ENCODE peak calls at places on chromosomes 6 and 20, in five cellular contexts. A, N, O, M and U are unnamed samples.

GRCh38 chr6:108609276-108609769 is 48.6 kb downstream of the FOXO3 start:
- DNase-seq in N (no peak), M (no peak), O (no peak), A (no peak), U (no peak)

GRCh38 chr20:10619427-10619826 is 54.4 kb downstream of the JAG1 start:
- DNase-seq in M (no peak), N (no peak), O (no peak), A (no peak), U (no peak)

GRCh38 chr6:67411036-67411435 is 1224.0 kb upstream of the ADGRB3 start:
- DNase-seq in A (no peak), M (no peak), O (no peak), N (no peak), U (no peak)

GRCh38 chr6:11712760-11713159 is 65.8 kb downstream of the ADTRP start:
- DNase-seq in O (no peak), M (no peak), A (no peak), N (no peak), U (no peak)

GRCh38 chr20:11841972-11842461 is 75.7 kb upstream of the BTBD3 start:
- DNase-seq in N (no peak), O (no peak), M (no peak), A (no peak), U (no peak)

GRCh38 chr6:67766061-67766460 is 869.0 kb upstream of the ADGRB3 start:
- DNase-seq in M (no peak), A (no peak), N (no peak), O (no peak), U (no peak)

GRCh38 chr20:58466729-58467571 is 48.2 kb downstream of the APCDD1L start:
- DNase-seq in A (no peak), N (no peak), M (no peak), O (no peak), U (no peak)

GRCh38 chr20:34322267-34323105 is 19.3 kb upstream of the AHCY start:
- DNase-seq in M (no peak), A (no peak), N (no peak), O (no peak), U (no peak)

GRCh38 chr6:139531148-139531547 is 156.7 kb upstream of the CITED2 start:
- DNase-seq in M (no peak), N (no peak), O (no peak), A (no peak), U (no peak)

GRCh38 chr6:44254201-44254956 is 2.9 kb downstream of the SLC35B2 start:
- DNase-seq in N (no peak), O (no peak), M (no peak), A (no peak), U (no peak)

GRCh38 chr6:167229586-167229985 is 61.5 kb upstream of the UNC93A start:
- DNase-seq in N (no peak), O (no peak), A (no peak), M (no peak), U (no peak)

GRCh38 chr6:603265-603664 is 53.6 kb downstream of the HUS1B start:
- DNase-seq in N (no peak), M (no peak), O (no peak), A (no peak), U (no peak)

GRCh38 chr20:32282461-32282860 is 5.0 kb downstream of the KIF3B start:
- DNase-seq in A (no peak), M (no peak), O (no peak), N (no peak), U (no peak)

GRCh38 chr20:37351689-37352610 is 6.0 kb downstream of the SRC start:
- DNase-seq in N (no peak), M (no peak), O (no peak), A (no peak), U (no peak)

GRCh38 chr20:62664316-62664971 is 22.1 kb downstream of the SLCO4A1 start:
- DNase-seq in M (no peak), N (no peak), O (no peak), A (no peak), U (no peak)

GRCh38 chr20:5128886-5129285 is 2.1 kb downstream of the CDS2 start:
- DNase-seq in A (no peak), O (no peak), M (no peak), N (no peak), U (no peak)

GRCh38 chr6:15479761-15480160 is 183.1 kb downstream of the DTNBP1 start:
- DNase-seq in N (no peak), A (no peak), O (no peak), M (no peak), U (no peak)

GRCh38 chr6:87918461-87918941 is 129.1 kb upstream of the SPACA1 start:
- DNase-seq in M (no peak), A (no peak), O (no peak), N (no peak), U (no peak)

GRCh38 chr6:31752739-31753319 is 9.6 kb upstream of the SAPCD1 start:
- DNase-seq in N (no peak), A (no peak), O (no peak), M (no peak), U (no peak)

GRCh38 chr6:139841794-139842215 is 467.4 kb upstream of the CITED2 start:
- DNase-seq in M (no peak), N (peak), A (no peak), O (no peak), U (no peak)

GRCh38 chr6:23002044-23002619 is 432.8 kb downstream of the HDGFL1 start:
- DNase-seq in A (peak), O (no peak), M (peak), N (no peak), U (no peak)

GRCh38 chr20:23320317-23320716 is 30.3 kb upstream of the NXT1 start:
- DNase-seq in M (no peak), A (no peak), O (peak), N (no peak), U (peak)

GRCh38 chr6:444653-445275 is 53.2 kb downstream of the IRF4 start:
- DNase-seq in M (no peak), N (no peak), A (no peak), O (no peak), U (no peak)

GRCh38 chr6:19410477-19410876 is 426.7 kb upstream of the ID4 start:
- DNase-seq in N (no peak), M (no peak), O (no peak), A (no peak), U (no peak)
- TF ChIP-seq SUZ12 in N (no peak), M (no peak), O (no peak), A (no peak), U (no peak)

DNA sequence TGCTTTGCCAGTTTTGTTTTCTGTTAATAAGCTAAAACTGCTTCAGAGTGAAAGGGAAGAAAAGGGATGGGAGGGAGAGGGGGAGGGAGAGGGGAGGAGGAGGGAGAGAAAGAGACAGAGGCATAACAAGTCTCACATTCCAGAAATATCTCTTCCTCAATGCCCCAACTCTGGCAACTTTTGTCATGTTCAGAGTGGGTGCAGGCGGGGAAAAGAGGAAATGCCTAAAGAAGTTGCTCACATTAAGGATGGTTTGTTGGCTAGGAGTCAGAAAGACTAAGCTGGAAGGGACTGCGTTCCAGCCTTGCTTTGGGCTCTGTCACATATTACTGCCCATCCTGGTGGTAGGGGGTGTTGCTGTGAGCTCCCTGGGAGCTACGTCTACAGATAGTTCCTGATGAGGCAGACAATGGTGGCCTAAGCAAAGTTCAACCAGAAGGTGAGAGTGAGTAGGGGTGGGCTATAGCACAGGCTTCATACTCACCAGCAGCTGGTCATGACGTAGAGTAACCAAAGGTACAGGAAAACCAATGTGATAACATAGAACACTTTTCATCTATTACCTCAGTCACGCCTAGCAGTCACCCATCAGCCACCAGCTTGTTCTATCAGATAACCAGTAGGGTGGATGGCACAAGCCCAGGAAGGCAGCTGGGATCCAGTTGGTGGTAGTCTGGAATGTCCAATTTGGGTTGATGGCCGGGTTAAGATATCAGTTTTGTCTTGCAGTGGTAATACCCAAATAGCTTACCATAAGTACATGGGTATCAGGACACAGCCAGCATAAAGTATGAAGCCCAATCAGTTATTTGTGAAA is 2.1 kb downstream of the TSPYL4 start:
- DNase-seq in N (no peak), O (no peak), M (no peak), A (peak), U (no peak)
- TF ChIP-seq SUZ12 in N (no peak), O (no peak), M (no peak), A (no peak), U (no peak)

DNA sequence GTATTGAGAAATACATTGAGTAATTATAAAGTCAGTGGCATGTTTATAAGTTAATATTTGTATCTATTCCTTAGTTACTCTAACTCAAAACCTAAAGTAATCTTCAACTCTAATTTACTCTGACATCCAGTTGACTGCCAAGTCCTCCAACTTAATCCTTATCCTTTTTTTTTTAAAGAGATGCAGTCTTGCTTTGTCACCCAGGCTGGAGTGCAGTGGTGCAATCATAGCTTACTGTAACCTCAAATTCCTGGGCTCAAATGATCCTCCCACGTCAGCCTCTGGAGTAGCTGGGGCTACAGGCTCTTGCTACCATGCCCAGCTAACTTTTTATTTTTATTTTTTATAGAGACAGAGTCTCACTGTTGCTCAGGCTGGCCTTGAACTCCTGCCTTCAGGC is 24.4 kb downstream of the PTPN1 start:
- DNase-seq in A (no peak), O (no peak), N (no peak), M (no peak), U (no peak)
- TF ChIP-seq SUZ12 in A (no peak), O (no peak), N (no peak), M (no peak), U (no peak)

DNA sequence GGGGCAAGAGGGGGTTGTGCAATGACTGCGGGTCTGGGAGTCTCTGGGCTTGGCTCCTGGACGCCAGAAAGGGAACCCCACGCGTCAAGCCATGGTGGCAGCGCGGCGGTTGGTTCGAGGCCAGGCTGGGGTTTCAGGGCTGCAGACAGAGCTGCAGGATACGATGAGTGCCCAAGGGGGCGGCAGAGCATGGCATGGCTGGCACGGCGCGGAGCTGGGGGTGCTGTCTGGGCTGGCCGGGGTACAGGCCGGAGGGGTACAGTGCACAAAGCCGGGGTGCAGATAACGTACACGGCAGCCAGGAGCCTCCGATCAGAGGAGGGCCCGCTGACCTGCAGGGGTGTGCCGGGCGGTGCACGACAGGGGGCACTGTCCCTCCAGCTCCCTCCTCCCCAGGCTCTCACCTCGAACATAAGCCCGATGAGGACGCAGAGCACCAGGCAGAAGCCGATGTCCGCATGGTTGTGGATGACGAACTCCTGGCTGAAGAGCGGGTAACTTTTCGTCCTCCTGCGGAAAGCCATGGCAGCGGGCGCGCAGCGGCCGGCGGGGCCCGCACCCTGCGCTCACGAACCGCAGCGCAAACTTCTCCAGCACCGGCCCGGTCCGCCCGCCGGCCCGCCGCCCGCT is 353 bp downstream of the TRAM2 start:
- DNase-seq in O (peak), M (no peak), A (no peak), N (peak), U (peak)
- TF ChIP-seq SUZ12 in O (no peak), M (no peak), A (no peak), N (no peak), U (no peak)

GRCh38 chr6:1787894-1788293 is 178.2 kb downstream of the FOXC1 start:
- DNase-seq in M (no peak), O (no peak), A (no peak), N (no peak), U (no peak)

GRCh38 chr6:1790684-1791083 is 181.0 kb downstream of the FOXC1 start:
- DNase-seq in N (no peak), A (no peak), O (no peak), M (no peak), U (no peak)

GRCh38 chr6:1789092-1789491 is 179.4 kb downstream of the FOXC1 start:
- DNase-seq in M (no peak), N (no peak), A (no peak), O (no peak), U (no peak)

GRCh38 chr6:1786455-1787108 is 176.9 kb downstream of the FOXC1 start:
- DNase-seq in N (peak), A (no peak), M (no peak), O (no peak), U (no peak)

DNA sequence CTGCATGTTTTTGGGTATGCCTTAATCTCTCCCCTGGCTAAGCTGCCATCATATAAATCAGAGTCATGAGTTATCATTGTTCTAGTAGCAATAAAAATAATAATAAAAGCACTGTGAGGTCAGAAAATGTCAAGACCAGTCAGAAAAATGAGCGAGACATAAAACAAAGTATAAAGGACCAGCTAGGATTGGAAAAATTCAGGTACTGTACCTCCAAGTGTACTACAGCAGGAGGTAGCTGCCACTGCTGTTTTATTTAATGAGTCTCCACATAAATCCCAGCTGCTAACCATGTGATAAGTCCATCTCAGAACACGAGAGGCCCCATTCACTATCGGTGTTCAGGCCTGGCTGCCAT is 177.4 kb downstream of the FOXC1 start:
- DNase-seq in A (no peak), N (no peak), O (no peak), M (no peak), U (peak)
- TF ChIP-seq SUZ12 in A (no peak), N (no peak), O (no peak), M (no peak), U (no peak)

GRCh38 chr6:169905041-169905807 is 153.8 kb downstream of the ERMARD start:
- DNase-seq in M (no peak), O (no peak), N (no peak), A (no peak), U (no peak)
- TF ChIP-seq SUZ12 in M (no peak), O (no peak), N (no peak), A (no peak), U (no peak)

DNA sequence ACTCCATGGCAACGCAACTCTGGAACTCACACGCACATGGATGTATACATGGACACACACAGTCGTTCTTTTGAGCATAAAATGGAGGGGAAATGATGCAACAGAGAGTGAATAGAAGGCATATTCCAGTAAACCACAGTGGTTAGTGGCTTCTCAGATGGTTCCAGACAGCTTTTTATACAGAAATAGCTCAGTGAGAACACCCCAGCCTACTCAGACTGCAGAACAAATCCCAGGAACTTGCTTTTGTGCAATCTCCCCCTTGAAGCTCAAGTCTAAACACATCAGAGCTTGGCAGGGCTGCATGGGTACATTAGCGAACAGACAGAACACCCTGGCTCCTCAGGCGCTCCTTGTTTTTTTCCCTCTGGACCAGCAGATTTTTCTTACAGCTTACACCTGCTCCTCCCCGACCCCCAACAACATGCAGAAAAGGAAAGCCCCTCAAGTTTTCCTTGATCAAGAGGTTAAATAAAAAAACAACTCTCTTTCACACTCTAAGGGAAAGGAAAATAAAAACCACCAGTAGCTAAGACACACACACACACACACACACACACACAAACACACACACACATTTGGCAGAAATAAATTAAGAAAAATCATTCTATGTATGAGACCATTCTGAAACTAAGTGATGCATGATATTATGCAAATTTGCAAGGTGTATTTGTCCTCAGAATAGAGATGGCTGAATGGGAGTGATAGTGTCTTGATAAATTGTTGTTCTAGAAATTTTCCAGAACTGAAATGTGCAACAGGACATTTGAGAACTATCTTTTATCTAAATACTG is 51.2 kb upstream of the RANBP9 start:
- DNase-seq in A (no peak), M (no peak), N (peak), O (no peak), U (no peak)
- TF ChIP-seq SUZ12 in A (no peak), M (no peak), N (no peak), O (no peak), U (no peak)

GRCh38 chr6:37499433-37500293 is at the start of gene CCDC167:
- DNase-seq in N (peak), M (peak), A (peak), O (peak), U (peak)

GRCh38 chr6:37503486-37503980 is 3.8 kb upstream of the CCDC167 start:
- DNase-seq in N (no peak), A (no peak), M (no peak), O (no peak), U (no peak)

GRCh38 chr6:37502703-37503485 is 3.2 kb upstream of the CCDC167 start:
- DNase-seq in O (no peak), N (no peak), A (no peak), M (no peak), U (no peak)

GRCh38 chr6:37500294-37500608 is 558 bp upstream of the CCDC167 start:
- DNase-seq in N (no peak), A (no peak), O (no peak), M (no peak), U (no peak)

GRCh38 chr6:37501632-37502466 is 2.2 kb upstream of the CCDC167 start:
- DNase-seq in A (no peak), O (no peak), M (no peak), N (no peak), U (no peak)
- TF ChIP-seq SUZ12 in A (no peak), O (no peak), M (no peak), N (no peak), U (no peak)

DNA sequence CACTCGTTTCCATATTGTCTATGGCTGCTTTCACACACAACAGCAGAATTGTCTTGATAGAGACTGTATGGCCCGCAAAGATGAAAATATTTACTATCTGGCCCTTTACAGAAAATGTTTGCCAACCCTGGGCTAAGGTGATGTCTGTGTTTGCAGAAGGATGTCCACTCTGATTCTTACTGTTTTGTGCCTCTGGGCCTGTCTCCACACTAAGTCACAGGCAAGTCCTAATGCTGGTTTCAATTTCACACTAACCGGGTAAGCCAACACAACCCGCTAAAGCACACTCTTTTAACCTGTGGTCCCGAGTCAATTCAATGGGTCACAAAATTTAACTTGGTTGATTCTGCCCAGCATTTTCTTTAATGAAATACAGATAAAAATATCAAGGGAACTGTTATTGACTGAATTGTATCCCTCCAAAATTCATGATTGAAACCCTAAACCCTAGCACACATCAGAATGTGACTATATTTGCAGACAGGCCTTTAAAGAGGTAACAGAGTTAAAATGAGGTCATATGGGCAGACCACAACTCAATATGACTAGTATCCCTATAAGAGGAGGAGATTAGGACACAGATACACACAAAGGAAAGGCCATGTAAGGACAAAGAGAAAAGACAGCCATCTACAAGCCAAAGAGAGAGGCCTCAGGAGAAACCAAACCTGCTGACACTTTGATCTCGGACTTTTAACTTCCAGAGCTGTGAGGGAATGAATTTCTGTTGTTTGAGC is 78.4 kb downstream of the FYN start:
- DNase-seq in A (no peak), M (no peak), N (no peak), O (peak), U (no peak)
- TF ChIP-seq SUZ12 in A (no peak), M (no peak), N (no peak), O (no peak), U (no peak)

DNA sequence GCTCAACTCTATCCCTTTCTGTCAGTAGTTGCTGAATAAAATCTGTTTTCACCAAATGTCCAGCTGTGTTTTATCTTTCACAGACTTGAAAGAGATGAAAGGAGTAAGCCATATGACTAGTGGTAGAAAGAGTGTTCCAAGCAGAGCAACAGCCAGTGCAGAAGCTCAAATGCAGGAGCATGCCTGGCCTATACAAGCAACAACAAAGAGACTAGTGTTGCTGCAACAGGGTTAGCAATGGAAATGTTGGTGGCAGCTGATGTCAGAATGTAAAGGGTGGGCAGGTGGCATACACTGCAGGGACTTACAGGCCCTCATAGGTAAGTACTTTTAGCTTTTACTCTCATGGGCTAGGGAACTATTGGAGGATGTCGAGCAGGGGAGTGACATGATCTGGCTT is 5.2 kb upstream of the HINT3 start:
- DNase-seq in A (no peak), O (peak), M (no peak), N (no peak), U (no peak)
- TF ChIP-seq SUZ12 in A (no peak), O (no peak), M (no peak), N (no peak), U (no peak)